ENCODE peak calls at places on chromosome 9, in five cellular contexts. U, I, R, P and V are unnamed samples.

GRCh38 chr9:124741149-124741548 is 30.0 kb downstream of the NR6A1 start:
- DNase-seq in U (no peak), I (no peak), R (no peak), P (no peak), V (no peak)

GRCh38 chr9:90343360-90343759 is 299.3 kb downstream of the DIRAS2 start:
- DNase-seq in U (no peak), I (no peak), R (no peak), P (no peak), V (no peak)

GRCh38 chr9:16825364-16825763 is 45.1 kb downstream of the BNC2 start:
- DNase-seq in U (no peak), I (no peak), R (no peak), P (no peak), V (no peak)

GRCh38 chr9:87322840-87323635 is 174.6 kb upstream of the DAPK1 start:
- DNase-seq in U (no peak), I (no peak), R (no peak), P (no peak), V (no peak)

GRCh38 chr9:80500300-80500699 is 928.5 kb downstream of the TLE4 start:
- DNase-seq in U (no peak), I (no peak), R (no peak), P (no peak), V (no peak)

GRCh38 chr9:113807173-113808061 is 68.7 kb upstream of the ZNF618 start:
- DNase-seq in U (no peak), I (no peak), R (peak; percentile 54), P (peak; percentile 48), V (peak; percentile 35)

GRCh38 chr9:121288874-121289553 is 21.1 kb downstream of the GSN start:
- DNase-seq in U (no peak), I (peak; percentile 76), R (peak; percentile 33), P (peak; percentile 60), V (peak; percentile 45)

GRCh38 chr9:6215562-6215961 is at the start of gene IL33:
- DNase-seq in U (no peak), I (no peak), R (no peak), P (peak; percentile 70), V (no peak)

GRCh38 chr9:35526087-35526801 is 36.3 kb downstream of the RUSC2 start:
- DNase-seq in U (no peak), I (no peak), R (no peak), P (no peak), V (no peak)

DNA sequence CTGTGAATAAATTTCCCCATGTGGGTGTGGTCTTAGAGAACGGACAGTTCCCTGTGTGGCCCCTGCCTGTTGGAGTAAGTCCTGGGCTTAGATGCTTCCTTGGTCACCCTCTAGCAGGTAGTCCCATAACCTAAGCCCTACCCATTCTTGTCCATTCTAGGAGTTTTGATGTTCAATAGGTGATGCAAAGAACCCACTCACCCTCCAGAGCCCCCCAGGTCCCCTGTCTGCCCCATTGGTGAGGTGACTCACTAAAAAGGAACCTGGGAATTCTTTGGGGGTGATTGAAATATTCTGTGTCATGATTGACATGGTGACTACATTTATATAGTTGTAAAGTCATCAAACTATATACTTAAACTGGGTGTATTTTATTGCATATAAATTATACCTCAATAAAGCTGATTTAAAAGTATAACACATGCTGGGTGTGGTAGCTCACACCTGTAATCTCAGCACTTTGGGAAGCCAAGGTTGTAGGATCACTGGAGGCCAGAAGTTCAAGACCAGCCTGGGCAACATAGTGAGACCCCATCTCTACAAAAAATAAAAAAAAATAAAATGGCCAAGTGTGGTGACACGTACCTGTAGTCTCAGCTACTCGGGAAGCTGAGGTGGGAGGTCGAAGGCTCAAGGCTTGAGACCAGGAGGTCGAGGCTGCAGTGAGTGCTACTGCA is 20.8 kb upstream of the GTF3C5 start:
- DNase-seq in U (no peak), I (no peak), R (no peak), P (no peak), V (no peak)
- TF ChIP-seq CTCF in U (no peak), I (no peak), R (no peak), P (no peak), V (no peak)

GRCh38 chr9:98940278-98940677 is 3.4 kb upstream of the COL15A1 start:
- DNase-seq in U (no peak), I (no peak), R (no peak), P (peak; percentile 52), V (no peak)
- TF ChIP-seq CTCF in U (no peak), I (no peak), R (no peak), P (no peak), V (no peak)

GRCh38 chr9:86275962-86276361 is 6.4 kb downstream of the ISCA1 start:
- DNase-seq in U (no peak), I (no peak), R (no peak), P (no peak), V (no peak)
- TF ChIP-seq CTCF in U (no peak), I (no peak), R (no peak), P (peak; percentile 18), V (no peak)

DNA sequence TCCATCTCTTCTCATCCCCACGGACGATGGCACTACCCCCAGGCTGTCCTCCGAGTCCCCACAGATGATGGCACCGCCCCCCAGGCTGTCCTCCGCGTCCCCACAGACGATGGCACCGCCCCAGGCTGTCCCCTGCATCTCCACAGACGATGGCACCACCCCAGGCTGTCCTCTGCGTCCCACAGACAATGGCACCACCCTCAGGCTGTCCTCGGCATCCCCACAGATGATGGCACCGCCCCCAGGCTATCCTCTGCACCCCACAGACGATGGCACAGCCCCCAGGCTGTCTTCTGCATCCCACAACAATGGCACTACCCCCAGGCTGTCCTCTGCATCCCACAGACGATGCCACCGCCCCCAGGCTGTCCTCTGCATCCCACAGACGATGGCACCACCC is 57.4 kb upstream of the PTCH1 start:
- DNase-seq in U (no peak), I (no peak), R (no peak), P (no peak), V (no peak)
- TF ChIP-seq CTCF in U (no peak), I (peak; percentile 5), R (no peak), P (no peak), V (no peak)

DNA sequence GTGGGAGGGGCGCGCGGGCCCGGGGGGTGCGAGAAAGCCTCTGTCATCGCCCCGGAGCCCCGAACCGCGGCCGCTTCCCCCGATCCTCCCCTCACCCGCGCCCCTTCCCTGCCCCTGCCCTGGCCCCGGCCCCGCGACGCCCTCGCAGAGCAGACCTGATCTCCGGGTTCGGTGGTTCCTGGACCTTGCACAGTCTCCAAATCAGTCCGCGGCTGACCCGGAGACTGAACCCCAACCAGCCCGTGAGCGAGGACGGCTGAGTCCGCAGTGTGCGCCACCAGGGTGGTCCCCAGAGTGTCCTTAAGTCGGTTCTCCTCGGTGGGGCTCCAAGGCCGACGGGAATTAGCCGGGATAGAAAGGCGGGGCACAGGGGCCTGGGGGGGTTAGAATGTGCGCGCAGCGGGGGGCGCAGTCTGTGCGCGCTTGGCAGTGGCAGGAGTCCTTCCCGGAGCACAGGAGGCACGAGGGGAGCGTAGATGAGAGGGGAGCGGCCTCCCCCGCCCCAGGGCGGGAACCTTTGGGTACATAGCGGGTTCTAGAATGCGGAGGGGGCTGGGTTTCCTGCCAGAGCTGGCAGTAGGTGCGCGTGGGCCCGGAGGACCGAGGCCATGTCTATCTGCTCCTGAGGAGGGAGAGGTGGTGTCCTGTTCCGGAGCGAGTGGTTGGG is 779 bp downstream of the PKN3 start:
- DNase-seq in U (no peak), I (peak; percentile 69), R (no peak), P (peak; percentile 30), V (no peak)
- TF ChIP-seq CTCF in U (no peak), I (no peak), R (no peak), P (no peak), V (no peak)

GRCh38 chr9:37972346-37972745 is 68.4 kb upstream of the SLC25A51 start:
- DNase-seq in U (no peak), I (peak; percentile 46), R (no peak), P (no peak), V (no peak)
- TF ChIP-seq CTCF in U (no peak), I (no peak), R (no peak), P (no peak), V (no peak)

GRCh38 chr9:127224883-127225739 is 39.5 kb upstream of the GARNL3 start:
- DNase-seq in U (peak; percentile 86), I (peak; percentile 98), R (peak; percentile 98), P (peak; percentile 97), V (peak; percentile 96)

GRCh38 chr9:127225747-127226646 is 38.6 kb upstream of the GARNL3 start:
- DNase-seq in U (no peak), I (no peak), R (no peak), P (no peak), V (no peak)

GRCh38 chr9:127223266-127223665 is 41.3 kb upstream of the GARNL3 start:
- DNase-seq in U (no peak), I (no peak), R (no peak), P (no peak), V (no peak)

GRCh38 chr9:127223810-127224177 is 40.8 kb upstream of the GARNL3 start:
- DNase-seq in U (no peak), I (no peak), R (peak; percentile 18), P (no peak), V (no peak)

DNA sequence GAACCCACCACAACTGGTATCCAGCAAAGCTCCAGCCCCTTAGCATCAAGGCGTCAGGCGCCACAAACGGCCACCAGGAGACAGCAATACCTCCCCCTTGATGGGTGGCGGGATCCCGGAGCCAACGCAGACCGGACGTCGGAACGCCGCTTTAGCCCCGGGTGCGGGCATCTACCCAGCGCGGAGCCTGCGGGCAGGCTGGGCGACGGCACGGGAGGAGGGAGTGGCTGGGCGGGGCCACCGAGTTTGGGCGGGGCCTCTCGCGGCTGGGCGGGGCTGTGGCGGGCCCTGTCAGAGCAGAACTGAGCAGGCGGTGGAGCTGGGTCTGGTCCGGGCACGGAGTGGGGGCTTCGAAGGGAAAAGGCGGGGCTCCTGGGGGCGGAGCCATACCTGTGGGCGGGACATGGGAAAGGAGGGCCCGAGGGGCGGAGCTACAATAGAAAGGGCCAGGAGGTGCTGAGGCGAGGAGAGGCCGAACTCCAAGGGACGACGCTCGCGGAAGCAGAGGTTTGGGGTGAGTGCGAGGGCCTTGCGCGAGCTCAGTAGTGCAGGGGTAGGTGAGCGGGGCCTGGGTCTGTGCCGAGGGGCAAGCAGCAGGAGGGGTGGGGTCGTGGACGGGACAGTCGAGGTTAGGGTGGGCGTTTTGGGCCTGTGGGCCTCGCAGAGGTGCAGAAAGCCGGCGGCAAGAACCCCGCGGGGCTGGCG is 40.2 kb upstream of the GARNL3 start:
- DNase-seq in U (peak; percentile 69), I (peak; percentile 93), R (peak; percentile 91), P (peak; percentile 91), V (peak; percentile 75)
- TF ChIP-seq CTCF in U (peak; percentile 31), I (peak; percentile 18), R (peak; percentile 29), P (peak; percentile 34), V (no peak)

GRCh38 chr9:81683214-81683613 is 6.1 kb downstream of the TLE1 start:
- DNase-seq in U (no peak), I (no peak), R (no peak), P (no peak), V (no peak)

GRCh38 chr9:81683704-81684103 is 5.6 kb downstream of the TLE1 start:
- DNase-seq in U (no peak), I (no peak), R (no peak), P (no peak), V (no peak)

GRCh38 chr9:81686614-81687520 is 2.5 kb downstream of the TLE1 start:
- DNase-seq in U (peak; percentile 23), I (peak; percentile 87), R (peak; percentile 83), P (peak; percentile 84), V (peak; percentile 52)

GRCh38 chr9:81687521-81688261 is 1.7 kb downstream of the TLE1 start:
- DNase-seq in U (no peak), I (peak; percentile 70), R (peak; percentile 50), P (peak; percentile 51), V (no peak)

GRCh38 chr9:81685763-81686613 is 3.4 kb downstream of the TLE1 start:
- DNase-seq in U (no peak), I (no peak), R (no peak), P (no peak), V (no peak)
- TF ChIP-seq CTCF in U (no peak), I (peak; percentile 17), R (no peak), P (no peak), V (no peak)